ENCODE peak calls at places on chromosomes 2 and 18, in five cellular contexts. J is H9, U is IMR-90, A is mesendoderm, P is H1. Y is an unnamed sample.

GRCh38 chr2:30679416-30680088 is 127.7 kb downstream of the CAPN13 start:
- DNase-seq in A (peak), U (peak), P (no peak), J (no peak), Y (no peak)

GRCh38 chr2:159968282-159968900 is 94.0 kb downstream of the PLA2R1 start:
- DNase-seq in A (peak), P (no peak), U (peak), J (peak), Y (peak)

GRCh38 chr2:47656715-47657600 is 126.0 kb upstream of the MSH6 start:
- DNase-seq in U (no peak), P (no peak), J (no peak), A (no peak), Y (no peak)

GRCh38 chr2:84906108-84906899 is 848 bp downstream of the TMSB10 start:
- DNase-seq in J (no peak), U (no peak), A (no peak), P (no peak), Y (no peak)

GRCh38 chr2:113278073-113278811 is 479 bp downstream of the PAX8 start:
- DNase-seq in U (no peak), P (no peak), A (peak), J (peak), Y (peak)

GRCh38 chr18:46053368-46054095 is 18.5 kb downstream of the PSTPIP2 start:
- DNase-seq in U (peak), J (no peak), P (no peak), A (no peak), Y (no peak)

GRCh38 chr2:191869178-191869577 is 22.3 kb upstream of the CAVIN2 start:
- DNase-seq in J (peak), P (peak), A (peak), U (peak), Y (peak)

GRCh38 chr2:126877861-126878565 is 20.7 kb upstream of the TEX51 start:
- DNase-seq in A (no peak), U (no peak), P (no peak), J (no peak), Y (no peak)

GRCh38 chr2:24923106-24923505 is 3.1 kb upstream of the ADCY3 start:
- DNase-seq in A (no peak), U (no peak), J (no peak), P (no peak), Y (no peak)

GRCh38 chr2:128373346-128374000 is 54.8 kb upstream of the HS6ST1 start:
- DNase-seq in U (no peak), A (no peak), J (no peak), P (no peak), Y (no peak)

GRCh38 chr2:96106991-96107882 is 9.1 kb downstream of the ADRA2B start:
- DNase-seq in P (no peak), J (no peak), A (no peak), U (no peak), Y (no peak)

GRCh38 chr18:78721281-78721949 is 258.2 kb upstream of the SALL3 start:
- DNase-seq in U (no peak), J (peak), P (no peak), A (peak), Y (no peak)

GRCh38 chr2:23694058-23695045 is 232.6 kb downstream of the ATAD2B start:
- DNase-seq in U (no peak), P (no peak), A (no peak), J (no peak), Y (no peak)

GRCh38 chr2:55877101-55877500 is 46.5 kb downstream of the EFEMP1 start:
- DNase-seq in A (no peak), J (no peak), P (no peak), U (no peak), Y (no peak)

DNA sequence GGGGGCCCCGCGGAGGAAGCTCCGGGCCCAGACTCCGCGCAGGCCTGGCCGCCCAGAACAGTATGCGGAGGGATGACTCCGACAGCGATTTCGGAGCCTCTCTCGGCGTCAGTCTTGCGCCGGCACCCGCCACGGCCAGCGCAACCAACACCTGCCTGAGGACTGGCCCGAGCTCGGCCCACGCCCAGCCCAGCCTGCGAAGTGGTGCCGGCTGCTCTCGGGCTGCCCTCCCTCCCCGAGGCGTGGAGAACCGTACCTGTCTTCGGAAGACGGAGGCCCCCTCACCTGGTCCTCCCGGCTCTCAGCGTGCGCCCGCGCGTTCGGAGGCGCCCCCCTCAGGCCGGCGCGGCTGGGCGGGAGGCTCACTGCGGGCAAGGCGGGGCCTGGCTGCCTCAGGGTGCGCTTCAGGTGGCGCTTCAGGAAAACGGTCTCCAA is at the start of gene M1AP:
- DNase-seq in A (peak), P (peak), J (peak), U (no peak), Y (no peak)
- H2BK120ac ChIP-seq in A (no peak), P (no peak), J (no peak), U (no peak), Y (no peak)

GRCh38 chr2:43324589-43325447 is 98.4 kb upstream of the ZFP36L2 start:
- DNase-seq in P (no peak), U (no peak), J (no peak), A (no peak), Y (no peak)
- H2BK120ac ChIP-seq in P (no peak), U (no peak), J (no peak), A (no peak), Y (no peak)

DNA sequence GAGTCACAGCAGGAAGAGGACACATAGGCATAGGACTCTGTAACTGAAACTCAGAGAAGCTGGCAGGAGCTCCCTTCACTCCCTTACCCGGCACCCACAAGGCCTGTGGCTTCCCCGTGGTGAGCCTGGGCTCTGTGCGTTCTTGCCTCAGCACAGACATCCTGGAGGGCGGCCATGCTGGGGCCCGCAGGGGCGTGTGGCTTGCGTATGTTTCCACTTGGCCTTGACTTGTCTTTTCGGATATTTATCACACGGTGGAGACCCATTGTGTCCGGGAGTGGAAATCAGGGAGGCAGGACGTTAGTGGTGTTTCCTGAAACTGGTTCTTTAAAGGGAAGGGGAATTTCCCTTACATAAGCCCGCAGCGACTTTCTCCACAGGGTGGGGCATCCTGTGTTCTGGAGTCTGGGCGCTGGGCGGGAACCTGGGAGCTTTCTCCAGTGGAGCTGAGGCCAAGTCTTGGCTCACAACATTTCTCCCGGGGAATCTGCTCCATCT is 49.9 kb upstream of the EML6 start:
- DNase-seq in J (no peak), U (no peak), A (no peak), P (no peak), Y (no peak)
- H2BK120ac ChIP-seq in J (no peak), U (no peak), A (no peak), P (no peak), Y (no peak)

DNA sequence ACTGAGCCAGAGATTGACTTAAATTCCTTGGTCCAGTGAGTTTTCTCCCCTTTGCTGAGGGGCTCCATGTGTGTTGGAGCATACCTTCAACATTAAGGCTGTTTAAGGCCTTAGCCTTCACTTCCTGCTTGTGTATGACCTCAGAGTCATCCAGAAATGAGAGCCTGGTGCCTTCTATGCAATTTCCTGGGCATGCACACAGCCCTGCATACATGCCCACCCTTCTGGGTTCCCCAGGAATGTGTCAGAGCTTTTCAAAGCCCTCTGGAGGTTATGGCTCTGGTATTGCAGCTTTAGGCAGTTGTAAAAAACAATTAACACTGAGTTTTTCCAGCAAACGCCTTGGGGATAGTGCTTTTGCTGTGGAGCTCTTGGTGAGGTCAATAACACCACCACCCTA is 16.7 kb downstream of the IL1R1 start:
- DNase-seq in A (peak), U (no peak), P (no peak), J (no peak), Y (no peak)
- H2BK120ac ChIP-seq in A (no peak), U (no peak), P (no peak), J (no peak), Y (no peak)

DNA sequence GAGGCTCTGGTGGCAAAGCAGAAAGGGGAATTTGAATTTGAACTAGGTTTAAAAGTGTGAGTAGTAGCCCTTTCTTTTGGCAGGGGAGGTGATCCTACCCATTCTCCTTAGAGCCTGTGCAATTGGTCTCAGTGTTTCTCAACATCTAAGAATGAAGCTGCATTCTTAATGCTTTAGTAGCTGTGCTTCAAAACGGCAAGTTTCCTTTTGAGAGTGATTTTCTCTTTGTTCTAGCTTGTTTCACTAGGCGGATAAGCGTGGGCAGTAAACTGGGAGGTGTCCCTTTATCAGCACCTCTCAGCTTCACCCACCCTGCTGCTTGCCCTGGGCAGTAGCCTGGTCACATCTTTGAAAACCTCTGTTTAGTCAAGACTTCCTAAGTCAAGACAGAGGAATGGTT is 6.7 kb downstream of the CRIM1 start:
- DNase-seq in P (no peak), U (peak), A (no peak), J (no peak), Y (no peak)
- H2BK120ac ChIP-seq in P (no peak), U (peak), A (no peak), J (no peak), Y (no peak)

GRCh38 chr18:73461780-73462059 is 593.9 kb upstream of the NETO1 start:
- DNase-seq in U (peak), A (no peak), J (no peak), P (no peak), Y (no peak)

GRCh38 chr18:73461038-73461779 is 593.4 kb upstream of the NETO1 start:
- DNase-seq in U (peak), J (no peak), A (no peak), P (no peak), Y (no peak)

GRCh38 chr18:73456643-73457042 is 588.9 kb upstream of the NETO1 start:
- DNase-seq in J (no peak), U (no peak), P (no peak), A (no peak), Y (no peak)

GRCh38 chr18:73462092-73462491 is 594.3 kb upstream of the NETO1 start:
- DNase-seq in A (no peak), U (peak), J (no peak), P (no peak), Y (no peak)

GRCh38 chr18:73458186-73458964 is 590.6 kb upstream of the NETO1 start:
- DNase-seq in U (peak), A (no peak), P (no peak), J (no peak), Y (no peak)
- H2BK120ac ChIP-seq in U (no peak), A (no peak), P (no peak), J (no peak), Y (no peak)

DNA sequence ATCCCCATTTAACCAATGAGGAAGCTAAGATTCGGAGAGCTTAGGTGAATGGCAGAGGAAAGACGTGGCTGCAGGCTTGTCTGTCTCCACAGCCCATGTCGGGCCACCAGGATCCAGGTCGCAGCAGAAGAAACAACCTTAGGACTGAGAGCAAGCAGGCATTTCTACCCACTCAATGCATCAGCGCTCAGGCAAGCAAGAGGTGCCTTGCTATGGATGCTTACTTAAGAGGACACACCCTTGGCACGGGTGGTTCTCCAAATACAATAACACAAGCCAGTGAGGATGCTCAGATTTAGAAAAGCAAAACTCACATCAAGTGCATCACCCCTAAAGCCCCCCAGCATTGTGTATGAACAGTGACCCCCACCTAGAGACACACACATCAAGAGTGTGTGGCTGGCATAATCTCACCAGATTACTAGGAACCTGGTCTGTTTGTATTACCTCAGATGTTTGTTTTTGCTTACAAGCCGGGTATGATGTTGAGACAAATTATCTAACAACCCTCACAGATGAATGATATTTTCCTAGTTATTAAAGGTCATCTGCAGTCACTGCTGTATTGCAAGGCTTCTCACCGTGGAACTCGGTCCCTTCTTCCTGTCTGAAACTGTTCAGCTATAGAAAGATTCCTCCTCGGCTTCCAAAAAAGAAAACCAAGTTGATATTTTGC is 34.2 kb upstream of the NPAS2 start:
- DNase-seq in P (no peak), A (no peak), J (no peak), U (no peak), Y (no peak)
- H2BK120ac ChIP-seq in P (no peak), A (no peak), J (no peak), U (peak), Y (no peak)

GRCh38 chr2:215711484-215712034 is 275.7 kb upstream of the FN1 start:
- DNase-seq in J (no peak), U (peak), P (no peak), A (peak), Y (no peak)

GRCh38 chr2:215713393-215713792 is 277.5 kb upstream of the FN1 start:
- DNase-seq in P (no peak), J (no peak), A (no peak), U (peak), Y (no peak)

GRCh38 chr2:215712850-215713230 is 277.0 kb upstream of the FN1 start:
- DNase-seq in A (no peak), U (peak), J (no peak), P (no peak), Y (no peak)

GRCh38 chr2:215716971-215717370 is 281.1 kb upstream of the FN1 start:
- DNase-seq in U (no peak), A (no peak), J (no peak), P (no peak), Y (no peak)

GRCh38 chr2:215712219-215712849 is 276.5 kb upstream of the FN1 start:
- DNase-seq in J (no peak), A (peak), U (no peak), P (no peak), Y (no peak)
- H2BK120ac ChIP-seq in J (no peak), A (peak), U (peak), P (no peak), Y (no peak)

DNA sequence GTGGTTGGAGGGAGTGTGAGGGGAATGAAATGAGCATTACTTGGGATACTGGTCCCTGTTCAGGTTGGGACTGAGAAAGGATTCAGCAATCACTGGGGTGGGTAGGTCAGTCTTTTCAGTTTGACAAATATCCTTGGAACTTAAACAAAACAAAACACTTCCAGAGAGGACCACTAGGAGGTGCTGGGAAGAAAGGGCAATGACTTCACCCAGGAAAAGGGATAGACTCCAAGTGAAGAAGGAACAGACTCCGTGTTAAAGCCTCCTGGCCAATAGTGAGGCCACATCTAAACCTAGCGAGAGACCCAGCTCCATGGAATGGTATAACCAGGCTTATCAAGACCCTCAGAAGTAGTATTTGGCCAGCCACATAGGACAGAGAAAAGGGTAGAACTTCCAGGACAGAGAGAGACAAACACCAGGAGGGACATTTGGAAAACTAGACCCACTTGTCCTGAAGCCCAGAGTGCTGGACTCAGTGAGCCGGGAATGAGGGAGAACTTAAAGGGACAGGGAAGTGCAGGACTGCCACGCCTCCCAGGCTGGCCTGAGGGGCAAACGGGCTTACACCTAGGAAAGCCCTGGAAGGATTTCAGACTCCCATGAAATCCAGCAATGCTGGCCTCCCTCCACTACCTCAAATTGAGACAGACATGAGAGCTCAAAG is 19.6 kb upstream of the KCNG3 start:
- DNase-seq in U (peak), J (peak), A (peak), P (no peak), Y (no peak)
- H2BK120ac ChIP-seq in U (no peak), J (no peak), A (no peak), P (peak), Y (no peak)